ENCODE peak calls at places on chromosomes 4 and X, in seven cellular contexts. One of them, this sample, is unnamed.

GRCh38 chr4:189202869-189203271 is 737.8 kb upstream of the FRG1 start:
- DNase-seq in stomach: no peak
- DNase-seq in Karpas-422: no peak
- DNase-seq in choroid plexus epithelial cell: peak
- DNase-seq in tibial nerve: no peak
- DNase-seq in GM12865: no peak
- DNase-seq in naive thymus-derived CD4-positive, alpha-beta T cell: no peak
- DNase-seq in this sample: peak

GRCh38 chr4:165609653-165610052 is 230.8 kb downstream of the CPE start:
- DNase-seq in choroid plexus epithelial cell: no peak
- DNase-seq in Karpas-422: no peak
- DNase-seq in stomach: no peak
- DNase-seq in naive thymus-derived CD4-positive, alpha-beta T cell: no peak
- DNase-seq in GM12865: no peak
- DNase-seq in tibial nerve: no peak
- DNase-seq in this sample: no peak

GRCh38 chr4:151786158-151786495 is 25.3 kb upstream of the GATB start:
- DNase-seq in naive thymus-derived CD4-positive, alpha-beta T cell: no peak
- DNase-seq in GM12865: no peak
- DNase-seq in stomach: no peak
- DNase-seq in Karpas-422: no peak
- DNase-seq in tibial nerve: no peak
- DNase-seq in choroid plexus epithelial cell: no peak
- DNase-seq in this sample: no peak

GRCh38 chrX:17374619-17375360 is at the start of gene NHS:
- DNase-seq in naive thymus-derived CD4-positive, alpha-beta T cell: no peak
- DNase-seq in choroid plexus epithelial cell: peak
- DNase-seq in GM12865: no peak
- DNase-seq in stomach: peak
- DNase-seq in tibial nerve: peak
- DNase-seq in Karpas-422: no peak
- DNase-seq in this sample: no peak

GRCh38 chr4:100736651-100737450 is 219.0 kb upstream of the EMCN start:
- DNase-seq in choroid plexus epithelial cell: peak
- DNase-seq in GM12865: peak
- DNase-seq in Karpas-422: no peak
- DNase-seq in naive thymus-derived CD4-positive, alpha-beta T cell: no peak
- DNase-seq in tibial nerve: peak
- DNase-seq in stomach: no peak
- DNase-seq in this sample: no peak

GRCh38 chrX:39577976-39578962 is 519.5 kb downstream of the BCOR start:
- DNase-seq in tibial nerve: peak
- DNase-seq in GM12865: peak
- DNase-seq in choroid plexus epithelial cell: no peak
- DNase-seq in naive thymus-derived CD4-positive, alpha-beta T cell: no peak
- DNase-seq in Karpas-422: peak
- DNase-seq in stomach: peak
- DNase-seq in this sample: peak

GRCh38 chrX:15441464-15441863 is 51.7 kb downstream of the PIR start:
- DNase-seq in Karpas-422: no peak
- DNase-seq in GM12865: no peak
- DNase-seq in tibial nerve: no peak
- DNase-seq in stomach: no peak
- DNase-seq in naive thymus-derived CD4-positive, alpha-beta T cell: no peak
- DNase-seq in choroid plexus epithelial cell: no peak
- DNase-seq in this sample: no peak

GRCh38 chr4:136750898-136751297 is 781.4 kb downstream of the PCDH18 start:
- DNase-seq in stomach: no peak
- DNase-seq in choroid plexus epithelial cell: peak
- DNase-seq in tibial nerve: no peak
- DNase-seq in GM12865: no peak
- DNase-seq in naive thymus-derived CD4-positive, alpha-beta T cell: no peak
- DNase-seq in Karpas-422: no peak
- DNase-seq in this sample: no peak

GRCh38 chr4:3270141-3270611 is 21.2 kb downstream of the MSANTD1 start:
- DNase-seq in choroid plexus epithelial cell: no peak
- DNase-seq in naive thymus-derived CD4-positive, alpha-beta T cell: no peak
- DNase-seq in GM12865: no peak
- DNase-seq in Karpas-422: no peak
- DNase-seq in tibial nerve: no peak
- DNase-seq in stomach: peak
- DNase-seq in this sample: no peak

GRCh38 chr4:174669278-174669677 is 147.0 kb upstream of the HPGD start:
- DNase-seq in naive thymus-derived CD4-positive, alpha-beta T cell: no peak
- DNase-seq in Karpas-422: no peak
- DNase-seq in GM12865: no peak
- DNase-seq in stomach: no peak
- DNase-seq in tibial nerve: no peak
- DNase-seq in choroid plexus epithelial cell: peak
- DNase-seq in this sample: no peak

GRCh38 chrX:48696301-48697181 is at the start of gene SUV39H1:
- DNase-seq in Karpas-422: peak
- DNase-seq in tibial nerve: peak
- DNase-seq in GM12865: peak
- DNase-seq in naive thymus-derived CD4-positive, alpha-beta T cell: peak
- DNase-seq in stomach: peak
- DNase-seq in choroid plexus epithelial cell: peak
- DNase-seq in this sample: peak

GRCh38 chrX:24392709-24393108 is 32.3 kb downstream of the SUPT20HL1 start:
- DNase-seq in choroid plexus epithelial cell: no peak
- DNase-seq in naive thymus-derived CD4-positive, alpha-beta T cell: no peak
- DNase-seq in GM12865: no peak
- DNase-seq in stomach: no peak
- DNase-seq in tibial nerve: no peak
- DNase-seq in Karpas-422: no peak
- DNase-seq in this sample: no peak

GRCh38 chr4:54099287-54099958 is 540 bp upstream of the GSX2 start:
- DNase-seq in tibial nerve: no peak
- DNase-seq in choroid plexus epithelial cell: peak
- DNase-seq in stomach: no peak
- DNase-seq in naive thymus-derived CD4-positive, alpha-beta T cell: no peak
- DNase-seq in Karpas-422: peak
- DNase-seq in GM12865: no peak
- DNase-seq in this sample: no peak
- H3K4me3 ChIP-seq in tibial nerve: peak
- H3K4me3 ChIP-seq in choroid plexus epithelial cell: peak
- H3K4me3 ChIP-seq in stomach: peak
- H3K4me3 ChIP-seq in naive thymus-derived CD4-positive, alpha-beta T cell: no peak
- H3K4me3 ChIP-seq in Karpas-422: peak
- H3K4me3 ChIP-seq in GM12865: no peak
- H3K4me3 ChIP-seq in this sample: no peak

DNA sequence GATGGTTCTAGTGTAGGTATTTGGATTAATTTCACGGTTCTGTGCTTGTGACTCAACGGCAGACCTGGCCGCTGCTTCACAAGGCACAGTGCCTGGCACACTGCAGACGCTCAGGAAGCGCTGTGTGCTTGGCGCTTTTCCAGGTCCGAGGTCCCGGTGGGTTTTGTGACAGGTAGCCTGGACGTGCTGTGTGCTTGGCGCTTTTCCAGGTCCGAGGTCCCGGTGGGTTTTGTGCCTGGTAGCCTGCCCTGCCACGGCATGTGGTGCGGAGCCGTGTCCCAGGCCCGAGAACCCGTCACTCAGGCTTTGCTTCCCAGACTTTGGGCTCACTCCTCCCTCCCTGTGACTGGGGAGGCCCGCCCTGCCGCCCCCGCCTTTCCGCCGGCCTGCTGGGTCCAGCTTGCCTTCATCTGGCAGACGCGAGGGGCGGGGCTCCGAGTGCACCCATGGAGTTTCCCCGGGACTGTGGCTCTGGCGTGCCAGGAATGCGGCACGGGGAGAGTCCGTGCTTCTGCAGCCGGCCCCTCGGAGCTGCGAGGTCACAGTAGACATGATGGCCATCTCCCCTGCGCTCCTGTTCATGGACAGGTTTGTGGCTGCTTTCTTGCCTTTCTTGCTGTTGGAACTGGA is 44.2 kb downstream of the TBC1D14 start:
- DNase-seq in naive thymus-derived CD4-positive, alpha-beta T cell: no peak
- DNase-seq in choroid plexus epithelial cell: peak
- DNase-seq in tibial nerve: no peak
- DNase-seq in stomach: peak
- DNase-seq in GM12865: no peak
- DNase-seq in Karpas-422: no peak
- DNase-seq in this sample: no peak
- H3K4me3 ChIP-seq in naive thymus-derived CD4-positive, alpha-beta T cell: no peak
- H3K4me3 ChIP-seq in choroid plexus epithelial cell: peak
- H3K4me3 ChIP-seq in tibial nerve: no peak
- H3K4me3 ChIP-seq in stomach: peak
- H3K4me3 ChIP-seq in GM12865: no peak
- H3K4me3 ChIP-seq in Karpas-422: no peak
- H3K4me3 ChIP-seq in this sample: no peak

DNA sequence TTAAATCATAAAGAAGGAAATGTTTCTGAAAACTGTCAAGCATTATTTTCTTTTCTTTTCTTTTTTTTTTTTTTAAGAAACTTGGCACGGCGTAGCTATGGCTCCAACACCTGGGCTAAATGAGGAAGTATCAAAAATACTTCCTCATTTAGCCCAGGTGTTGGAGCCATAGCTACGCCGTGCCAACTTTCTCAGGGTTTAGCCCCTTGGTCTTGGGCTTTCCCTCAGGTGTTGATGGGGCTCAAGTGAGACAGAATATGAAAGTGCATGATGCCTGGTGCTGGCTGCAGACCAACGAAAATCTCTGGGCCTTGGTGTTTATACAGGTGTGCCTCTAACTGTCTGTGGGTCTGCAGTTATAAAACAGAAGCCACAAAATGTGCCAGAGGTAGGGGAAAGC is 132.7 kb downstream of the ARHGAP24 start:
- DNase-seq in GM12865: peak
- DNase-seq in stomach: peak
- DNase-seq in choroid plexus epithelial cell: no peak
- DNase-seq in naive thymus-derived CD4-positive, alpha-beta T cell: no peak
- DNase-seq in Karpas-422: peak
- DNase-seq in tibial nerve: no peak
- DNase-seq in this sample: no peak
- H3K4me3 ChIP-seq in GM12865: no peak
- H3K4me3 ChIP-seq in stomach: no peak
- H3K4me3 ChIP-seq in choroid plexus epithelial cell: no peak
- H3K4me3 ChIP-seq in naive thymus-derived CD4-positive, alpha-beta T cell: no peak
- H3K4me3 ChIP-seq in Karpas-422: peak
- H3K4me3 ChIP-seq in tibial nerve: no peak
- H3K4me3 ChIP-seq in this sample: no peak

DNA sequence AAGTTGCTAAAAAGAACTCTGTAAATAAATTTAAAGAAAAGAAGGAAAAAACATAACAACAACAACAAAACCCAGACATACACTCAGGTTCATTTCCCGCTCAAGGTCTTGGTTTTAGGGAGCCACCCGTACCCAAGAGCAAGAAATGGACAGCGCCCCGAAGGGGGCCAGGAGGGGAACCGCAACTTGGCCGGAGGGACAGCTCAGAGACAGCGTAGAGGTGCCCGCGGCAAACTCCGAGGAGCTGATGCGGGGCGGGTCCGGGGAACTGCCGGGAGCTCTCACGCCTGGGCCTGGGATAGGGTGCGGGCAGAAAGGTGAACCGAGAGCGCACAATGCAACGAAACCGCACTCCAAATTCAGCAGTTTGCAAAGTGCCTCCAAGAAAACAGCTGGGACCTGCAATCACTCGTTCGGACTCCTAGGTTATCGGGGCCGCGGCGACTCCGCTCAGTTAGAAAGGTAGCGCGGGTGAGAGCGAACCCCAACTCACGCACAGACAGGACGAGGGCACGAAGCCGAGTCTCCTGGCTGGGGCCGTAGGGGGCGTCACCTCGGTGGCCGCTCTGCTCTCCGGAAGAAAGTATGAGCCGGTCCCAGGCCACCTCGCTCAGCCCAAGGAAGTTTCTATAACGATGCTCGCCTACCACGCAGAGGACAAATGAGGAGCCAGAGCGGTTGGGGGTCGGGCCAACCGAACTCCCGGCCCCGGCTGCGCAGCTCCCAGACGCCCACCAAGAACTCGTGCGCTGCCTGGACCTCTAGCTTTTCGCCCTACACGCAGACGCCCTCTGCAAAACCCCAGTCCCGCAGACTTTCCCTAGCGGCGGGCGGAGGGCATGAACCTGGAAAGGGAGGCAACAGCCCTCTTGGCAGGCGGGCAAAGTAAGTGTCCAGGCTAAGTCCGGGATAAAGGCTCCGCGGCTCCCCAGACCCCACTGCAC is 1.4 kb downstream of the NDNF start:
- DNase-seq in tibial nerve: no peak
- DNase-seq in choroid plexus epithelial cell: peak
- DNase-seq in GM12865: no peak
- DNase-seq in Karpas-422: no peak
- DNase-seq in stomach: no peak
- DNase-seq in naive thymus-derived CD4-positive, alpha-beta T cell: peak
- DNase-seq in this sample: no peak
- H3K4me3 ChIP-seq in tibial nerve: peak
- H3K4me3 ChIP-seq in choroid plexus epithelial cell: peak
- H3K4me3 ChIP-seq in GM12865: no peak
- H3K4me3 ChIP-seq in Karpas-422: no peak
- H3K4me3 ChIP-seq in stomach: peak
- H3K4me3 ChIP-seq in naive thymus-derived CD4-positive, alpha-beta T cell: peak
- H3K4me3 ChIP-seq in this sample: no peak

GRCh38 chr4:20253799-20254409 is 2.2 kb downstream of the SLIT2 start:
- DNase-seq in stomach: no peak
- DNase-seq in GM12865: no peak
- DNase-seq in naive thymus-derived CD4-positive, alpha-beta T cell: no peak
- DNase-seq in choroid plexus epithelial cell: peak
- DNase-seq in Karpas-422: no peak
- DNase-seq in tibial nerve: no peak
- DNase-seq in this sample: no peak
- H3K4me3 ChIP-seq in stomach: peak
- H3K4me3 ChIP-seq in GM12865: no peak
- H3K4me3 ChIP-seq in naive thymus-derived CD4-positive, alpha-beta T cell: no peak
- H3K4me3 ChIP-seq in choroid plexus epithelial cell: peak
- H3K4me3 ChIP-seq in Karpas-422: no peak
- H3K4me3 ChIP-seq in tibial nerve: peak
- H3K4me3 ChIP-seq in this sample: no peak

This sample was measured in Jurkat, Clone E6-1.